ENCODE peak calls at places on chromosome 18, in five cellular contexts. G, O, P, Z and M are unnamed samples.
A peak's percentile ranks its signal among the peaks of the same experiment; 100 is the strongest.

GRCh38 chr18:36350839-36351474 is 53.4 kb downstream of the FHOD3 start:
- DNase-seq in G (no peak), Z (no peak), O (no peak), P (no peak), M (peak; percentile 39)

GRCh38 chr18:60372598-60372997 is at the start of gene MC4R:
- DNase-seq in P (no peak), O (no peak), Z (no peak), G (peak; percentile 17), M (no peak)

GRCh38 chr18:8424917-8425725 is 184.1 kb upstream of the RAB12 start:
- DNase-seq in Z (no peak), P (peak; percentile 77), O (no peak), G (no peak), M (no peak)

GRCh38 chr18:23550898-23551297 is 35.4 kb downstream of the NPC1 start:
- DNase-seq in G (no peak), Z (no peak), P (no peak), O (no peak), M (no peak)

GRCh38 chr18:65788373-65788772 is 37.6 kb downstream of the CDH7 start:
- DNase-seq in O (no peak), Z (no peak), P (no peak), G (no peak), M (no peak)

GRCh38 chr18:8365528-8365927 is 243.7 kb upstream of the RAB12 start:
- DNase-seq in P (peak; percentile 16), O (no peak), G (no peak), Z (no peak), M (no peak)

GRCh38 chr18:58047556-58047882 is 3.5 kb downstream of the NEDD4L start:
- DNase-seq in O (no peak), P (no peak), G (no peak), Z (no peak), M (no peak)

GRCh38 chr18:4119813-4120212 is 335.3 kb downstream of the DLGAP1 start:
- DNase-seq in G (no peak), Z (no peak), O (no peak), P (no peak), M (no peak)

GRCh38 chr18:42296723-42297122 is 341.7 kb downstream of the PIK3C3 start:
- DNase-seq in O (no peak), Z (no peak), P (no peak), G (no peak), M (no peak)

GRCh38 chr18:22694954-22695353 is 238.2 kb upstream of the RBBP8 start:
- DNase-seq in P (no peak), Z (peak; percentile 73), G (no peak), O (no peak), M (no peak)

GRCh38 chr18:27954226-27954625 is 222.7 kb downstream of the CDH2 start:
- DNase-seq in Z (no peak), P (no peak), G (no peak), O (no peak), M (no peak)

GRCh38 chr18:51168031-51168742 is 29.3 kb downstream of the MEX3C start:
- DNase-seq in P (no peak), Z (no peak), O (no peak), G (no peak), M (no peak)

GRCh38 chr18:22753130-22753831 is 179.8 kb upstream of the RBBP8 start:
- DNase-seq in O (no peak), P (no peak), G (no peak), Z (no peak), M (no peak)

GRCh38 chr18:48952287-48953095 is 1.7 kb upstream of the SMAD7 start:
- DNase-seq in Z (peak; percentile 91), G (peak; percentile 80), P (no peak), O (peak; percentile 91), M (no peak)
- TF ChIP-seq POLR2A in Z (no peak), G (peak; percentile 83), P (peak; percentile 25), O (no peak), M (peak; percentile 8)

DNA sequence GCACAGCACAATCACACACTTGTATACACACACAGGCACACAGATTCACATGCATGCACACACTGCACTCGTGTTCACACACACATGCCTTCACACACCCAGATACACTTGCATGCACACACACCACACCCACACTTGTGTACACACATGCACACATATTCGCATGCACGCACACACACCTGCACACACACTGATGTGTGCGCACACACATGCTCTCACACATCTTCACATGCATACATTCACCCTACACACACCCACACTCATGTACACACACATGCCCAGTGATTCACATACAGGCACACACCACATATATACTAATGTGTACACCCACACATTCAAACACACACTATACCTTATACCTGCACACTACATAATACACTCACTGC is 181.7 kb downstream of the LOXHD1 start:
- DNase-seq in Z (no peak), O (no peak), G (no peak), P (no peak), M (no peak)
- H3K27me3 ChIP-seq in Z (no peaks in the 10 kb centered on the region), O (no peaks in the 10 kb centered on the region), G (no peaks in the 10 kb centered on the region), P (no peaks in the 10 kb centered on the region), M (no peaks in the 10 kb centered on the region)

DNA sequence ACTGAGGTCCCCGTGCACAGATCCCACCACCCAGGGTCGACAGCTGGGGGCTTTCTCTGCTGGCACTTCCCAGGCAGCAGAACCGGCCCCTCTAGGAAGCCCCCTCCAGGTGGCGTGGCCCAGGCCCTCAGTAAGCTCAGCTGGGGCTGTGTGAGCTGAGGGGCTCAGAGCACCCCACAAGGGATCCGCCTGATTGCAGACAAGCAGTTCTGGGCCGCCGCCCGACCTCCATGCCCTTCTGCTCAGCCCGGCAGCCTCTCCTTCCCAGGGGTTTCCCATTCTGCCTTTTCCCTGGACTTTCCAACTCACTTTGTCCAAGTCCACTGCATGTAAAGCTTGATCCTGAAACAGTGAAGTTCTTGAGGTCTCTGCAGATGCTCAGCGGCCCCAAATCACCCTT is 76.4 kb downstream of the NFATC1 start:
- DNase-seq in Z (no peak), G (no peak), P (no peak), O (no peak), M (no peak)
- H3K9me3 ChIP-seq in Z (no peaks in the 10 kb centered on the region), G (no peaks in the 10 kb centered on the region), P (no peaks in the 10 kb centered on the region), O (no peaks in the 10 kb centered on the region), M (no peaks in the 10 kb centered on the region)

DNA sequence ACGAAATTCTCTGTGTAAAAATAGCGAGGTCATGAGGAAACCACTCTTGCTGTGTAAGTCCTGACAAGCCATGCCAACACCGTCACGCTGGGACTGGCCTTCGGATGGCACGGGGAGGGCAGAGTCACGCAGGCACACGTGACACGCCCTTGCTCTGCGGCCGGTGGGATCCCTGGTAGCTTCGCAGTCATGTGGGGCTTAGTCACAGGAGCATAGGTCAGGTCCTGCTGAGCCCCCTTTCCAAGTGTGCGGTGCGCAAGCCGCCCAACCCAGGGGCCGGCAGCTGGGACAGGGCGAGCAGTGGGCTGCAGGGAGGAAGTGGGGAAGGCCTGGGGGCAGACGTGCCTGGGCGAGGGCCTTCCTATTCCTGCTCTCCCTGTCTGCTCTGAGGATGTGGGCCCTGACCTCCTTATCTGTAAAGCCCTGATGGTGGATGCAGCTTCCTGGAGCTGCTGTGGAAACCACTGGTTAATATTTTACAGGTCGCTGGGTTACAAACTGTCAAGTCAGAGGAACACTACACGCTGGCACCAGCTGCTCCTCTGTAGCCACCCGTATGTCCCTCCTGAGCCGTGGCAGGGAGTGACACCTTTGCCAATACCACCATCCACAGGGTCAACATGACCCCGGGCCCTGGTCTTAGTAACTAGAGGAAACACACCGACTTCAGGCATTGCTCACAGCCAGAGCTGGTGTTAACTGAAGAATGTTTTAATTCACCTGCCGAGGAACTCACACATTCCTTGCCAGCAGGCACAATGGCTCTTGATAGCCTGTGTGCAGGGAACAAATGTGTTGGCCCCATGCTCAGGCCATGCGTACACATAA is 17.8 kb downstream of the MBP start:
- DNase-seq in P (peak; percentile 98), G (peak; percentile 83), O (peak; percentile 95), Z (peak; percentile 91), M (no peak)
- TF ChIP-seq POLR2A in P (no peak), G (peak; percentile 51), O (no peak), Z (peak; percentile 7), M (no peak)

DNA sequence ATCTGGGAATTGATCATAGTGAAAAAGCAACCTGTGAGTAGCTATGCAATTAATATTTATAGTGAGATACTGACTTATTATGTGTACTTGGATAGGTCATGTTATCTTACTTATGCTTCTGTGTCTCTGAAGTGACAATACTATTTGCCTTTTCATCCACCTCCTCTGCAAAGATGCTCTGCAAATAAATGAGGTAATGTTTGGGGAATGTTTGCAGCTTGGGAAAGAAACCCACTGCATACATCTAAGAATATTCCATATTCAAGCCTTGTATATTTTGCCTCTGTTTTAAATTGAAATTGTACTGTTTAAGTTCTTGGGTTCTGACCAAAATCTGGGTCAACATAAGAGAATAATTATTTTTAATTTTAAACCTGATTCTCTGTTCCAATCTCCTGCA is 217.4 kb upstream of the DTNA start:
- DNase-seq in O (no peak), Z (no peak), P (no peak), G (no peak), M (no peak)
- H3K27me3 ChIP-seq in O (peaks cover 5% of the 10 kb centered on the region), Z (no peaks in the 10 kb centered on the region), P (no peaks in the 10 kb centered on the region), G (peaks cover 53% of the 10 kb centered on the region), M (no peaks in the 10 kb centered on the region)

GRCh38 chr18:55449412-55450140 is 138.4 kb downstream of the TCF4 start:
- DNase-seq in G (no peak), O (no peak), Z (no peak), P (no peak), M (no peak)
- H3K9me3 ChIP-seq in G (no peaks in the 10 kb centered on the region), O (no peaks in the 10 kb centered on the region), Z (no peaks in the 10 kb centered on the region), P (no peaks in the 10 kb centered on the region), M (no peaks in the 10 kb centered on the region)

GRCh38 chr18:70207181-70207580 is 1.7 kb upstream of the RTTN start:
- DNase-seq in G (no peak), P (no peak), O (no peak), Z (no peak), M (no peak)

GRCh38 chr18:70200286-70200685 is 5.2 kb downstream of the RTTN start:
- DNase-seq in Z (no peak), G (no peak), O (no peak), P (no peak), M (no peak)

GRCh38 chr18:70205421-70206397 is at the start of gene RTTN:
- DNase-seq in O (peak; percentile 97), G (peak; percentile 95), Z (peak; percentile 95), P (no peak), M (peak; percentile 96)
- TF ChIP-seq POLR2A in O (no peak), G (peak; percentile 32), Z (no peak), P (peak; percentile 11), M (no peak)

GRCh38 chr18:79543861-79544385 is 135.7 kb upstream of the CTDP1 start:
- DNase-seq in G (no peak), P (no peak), Z (no peak), O (peak; percentile 62), M (no peak)
- H3K27me3 ChIP-seq in G (peaks cover 8% of the 10 kb centered on the region), P (no peaks in the 10 kb centered on the region), Z (no peaks in the 10 kb centered on the region), O (no peaks in the 10 kb centered on the region), M (peaks cover 21% of the 10 kb centered on the region)